ENCODE peak calls at places on chromosomes 7 and 10, in six cellular contexts. Z, G, A, F, D and O are unnamed samples.

GRCh38 chr7:1725199-1725701 is 55.2 kb downstream of the ELFN1 start:
- DNase-seq in Z (peak; percentile 23), G (no peak), A (peak; percentile 21), F (no peak), D (no peak), O (no peak)

GRCh38 chr10:132890301-132890700 is 52.1 kb downstream of the CFAP46 start:
- DNase-seq in Z (no peak), G (peak; percentile 1), A (no peak), F (no peak), D (no peak), O (no peak)

GRCh38 chr10:28429573-28430216 is 103.2 kb upstream of the WAC start:
- DNase-seq in Z (no peak), G (no peak), A (peak; percentile 5), F (no peak), D (no peak), O (peak; percentile 54)

GRCh38 chr10:16674147-16674703 is 143.0 kb downstream of the RSU1 start:
- DNase-seq in Z (no peak), G (no peak), A (no peak), F (no peak), D (no peak), O (no peak)

GRCh38 chr10:121927361-121927840 is 430 bp downstream of the ATE1 start:
- DNase-seq in Z (peak; percentile 64), G (peak; percentile 53), A (peak; percentile 50), F (no peak), D (peak; percentile 12), O (peak; percentile 66)

GRCh38 chr7:151131622-151132293 is 35.7 kb downstream of the GBX1 start:
- DNase-seq in Z (no peak), G (no peak), A (no peak), F (no peak), D (no peak), O (no peak)

GRCh38 chr7:2729043-2729892 is 41.3 kb downstream of the AMZ1 start:
- DNase-seq in Z (peak; percentile 18), G (peak; percentile 51), A (no peak), F (no peak), D (no peak), O (peak; percentile 57)

GRCh38 chr7:2326960-2327359 is 12.7 kb upstream of the SNX8 start:
- DNase-seq in Z (no peak), G (no peak), A (peak; percentile 16), F (no peak), D (no peak), O (no peak)

GRCh38 chr7:72435913-72436480 is 23.9 kb upstream of the CALN1 start:
- DNase-seq in Z (no peak), G (no peak), A (no peak), F (no peak), D (no peak), O (no peak)

GRCh38 chr10:109956454-109957091 is 33.3 kb upstream of the XPNPEP1 start:
- DNase-seq in Z (peak; percentile 47), G (no peak), A (peak; percentile 57), F (no peak), D (peak; percentile 42), O (peak; percentile 29)

GRCh38 chr10:111112333-111112732 is 35.5 kb downstream of the ADRA2A start:
- DNase-seq in Z (no peak), G (no peak), A (no peak), F (no peak), D (no peak), O (no peak)

GRCh38 chr10:87817291-87817872 is 644 bp downstream of the ATAD1 start:
- DNase-seq in Z (peak; percentile 30), G (no peak), A (no peak), F (no peak), D (peak; percentile 0), O (no peak)

GRCh38 chr10:48215983-48216505 is 58.5 kb downstream of the FRMPD2 start:
- DNase-seq in Z (peak; percentile 28), G (no peak), A (no peak), F (no peak), D (no peak), O (no peak)

GRCh38 chr10:46550076-46550790 is 6.2 kb downstream of the GPRIN2 start:
- DNase-seq in Z (no peak), G (no peak), A (no peak), F (no peak), D (no peak), O (peak; percentile 13)

GRCh38 chr10:46547881-46548780 is 8.3 kb downstream of the GPRIN2 start:
- DNase-seq in Z (no peak), G (no peak), A (no peak), F (no peak), D (no peak), O (peak; percentile 13)

GRCh38 chr10:46549171-46550075 is 7.0 kb downstream of the GPRIN2 start:
- DNase-seq in Z (no peak), G (no peak), A (no peak), F (no peak), D (no peak), O (peak; percentile 12)

GRCh38 chr10:46547331-46547880 is 9.1 kb downstream of the GPRIN2 start:
- DNase-seq in Z (no peak), G (no peak), A (no peak), F (no peak), D (no peak), O (peak; percentile 12)

GRCh38 chr10:46548781-46549090 is 7.7 kb downstream of the GPRIN2 start:
- DNase-seq in Z (no peak), G (no peak), A (no peak), F (no peak), D (no peak), O (no peak)
- H3K27me3 ChIP-seq in Z (peaks cover 30% of the 10 kb centered on the region), G (no peaks in the 10 kb centered on the region), A (no peaks in the 10 kb centered on the region), F (peaks cover 2% of the 10 kb centered on the region), D (no peaks in the 10 kb centered on the region), O (no peaks in the 10 kb centered on the region)

GRCh38 chr7:19744075-19744474 is 29.3 kb downstream of the TMEM196 start:
- DNase-seq in Z (no peak), G (no peak), A (no peak), F (no peak), D (no peak), O (no peak)

GRCh38 chr7:19752045-19752444 is 21.4 kb downstream of the TMEM196 start:
- DNase-seq in Z (no peak), G (no peak), A (peak; percentile 13), F (no peak), D (no peak), O (no peak)

GRCh38 chr7:19749658-19750057 is 23.8 kb downstream of the TMEM196 start:
- DNase-seq in Z (peak; percentile 59), G (no peak), A (peak; percentile 13), F (no peak), D (no peak), O (no peak)

GRCh38 chr7:19747740-19748339 is 25.6 kb downstream of the TMEM196 start:
- DNase-seq in Z (peak; percentile 44), G (no peak), A (peak; percentile 58), F (no peak), D (peak; percentile 1), O (no peak)
- H3K27me3 ChIP-seq in Z (no peaks in the 10 kb centered on the region), G (no peaks in the 10 kb centered on the region), A (no peaks in the 10 kb centered on the region), F (no peaks in the 10 kb centered on the region), D (no peaks in the 10 kb centered on the region), O (no peaks in the 10 kb centered on the region)

GRCh38 chr10:63396123-63396719 is 69.6 kb downstream of the JMJD1C start:
- DNase-seq in Z (no peak), G (no peak), A (peak; percentile 47), F (no peak), D (no peak), O (no peak)
- H3K27me3 ChIP-seq in Z (no peaks in the 10 kb centered on the region), G (no peaks in the 10 kb centered on the region), A (no peaks in the 10 kb centered on the region), F (no peaks in the 10 kb centered on the region), D (no peaks in the 10 kb centered on the region), O (no peaks in the 10 kb centered on the region)

DNA sequence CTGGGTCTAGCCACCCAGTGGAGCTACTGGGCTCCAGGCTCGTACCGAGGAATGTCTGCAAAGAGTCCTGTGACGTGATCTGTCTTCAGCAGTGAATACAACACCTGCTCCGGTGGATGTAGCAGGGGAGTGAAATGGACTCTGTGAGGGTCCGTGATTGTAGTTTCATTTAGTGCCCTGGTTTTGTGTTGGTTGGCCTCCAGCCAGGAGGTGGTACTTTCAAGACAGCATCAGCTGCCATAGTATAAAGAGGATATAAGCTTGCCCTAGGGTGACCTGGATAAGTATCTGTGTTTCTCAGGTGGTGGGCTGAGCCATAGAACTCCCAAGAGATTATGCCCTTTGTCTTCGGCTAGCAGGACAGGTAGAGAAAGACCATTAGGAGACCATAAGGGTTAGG is 24.6 kb upstream of the WNT2 start:
- DNase-seq in Z (no peak), G (no peak), A (no peak), F (no peak), D (no peak), O (no peak)
- H3K27me3 ChIP-seq in Z (peaks cover 3% of the 10 kb centered on the region), G (no peaks in the 10 kb centered on the region), A (no peaks in the 10 kb centered on the region), F (no peaks in the 10 kb centered on the region), D (no peaks in the 10 kb centered on the region), O (no peaks in the 10 kb centered on the region)

DNA sequence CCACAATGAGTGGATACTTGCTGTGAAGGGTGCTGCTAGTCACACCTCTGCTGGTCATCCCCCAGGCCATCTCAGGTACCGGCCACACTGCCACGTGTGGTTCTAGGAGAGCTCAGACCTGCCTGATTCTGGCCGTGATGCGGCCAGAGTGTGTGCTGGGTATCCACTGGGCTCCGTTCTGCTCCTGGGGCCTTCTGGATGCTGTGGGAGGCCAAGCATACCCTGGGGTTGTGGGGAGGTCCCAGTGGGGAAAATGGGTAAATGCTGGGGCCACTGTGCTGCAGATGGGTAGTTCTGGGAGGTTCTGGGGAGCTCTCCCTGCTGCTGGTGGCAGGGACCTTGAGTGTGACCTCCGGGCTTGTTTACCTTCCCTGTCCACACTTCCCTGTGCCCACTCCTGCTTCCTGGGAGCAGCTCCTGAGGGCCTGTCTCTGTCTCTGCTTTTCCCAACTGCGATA is 318.4 kb downstream of the GLRX3 start:
- DNase-seq in Z (no peak), G (no peak), A (no peak), F (no peak), D (no peak), O (peak; percentile 7)
- H3K27me3 ChIP-seq in Z (no peaks in the 10 kb centered on the region), G (no peaks in the 10 kb centered on the region), A (no peaks in the 10 kb centered on the region), F (no peaks in the 10 kb centered on the region), D (no peaks in the 10 kb centered on the region), O (no peaks in the 10 kb centered on the region)

GRCh38 chr10:101778151-101778780 is 2.4 kb upstream of the FGF8 start:
- DNase-seq in Z (no peak), G (no peak), A (no peak), F (no peak), D (no peak), O (no peak)
- H3K27me3 ChIP-seq in Z (peaks cover 27% of the 10 kb centered on the region), G (peaks cover 23% of the 10 kb centered on the region), A (peaks cover 28% of the 10 kb centered on the region), F (peaks cover 8% of the 10 kb centered on the region), D (peaks cover 33% of the 10 kb centered on the region), O (peaks cover 6% of the 10 kb centered on the region)

DNA sequence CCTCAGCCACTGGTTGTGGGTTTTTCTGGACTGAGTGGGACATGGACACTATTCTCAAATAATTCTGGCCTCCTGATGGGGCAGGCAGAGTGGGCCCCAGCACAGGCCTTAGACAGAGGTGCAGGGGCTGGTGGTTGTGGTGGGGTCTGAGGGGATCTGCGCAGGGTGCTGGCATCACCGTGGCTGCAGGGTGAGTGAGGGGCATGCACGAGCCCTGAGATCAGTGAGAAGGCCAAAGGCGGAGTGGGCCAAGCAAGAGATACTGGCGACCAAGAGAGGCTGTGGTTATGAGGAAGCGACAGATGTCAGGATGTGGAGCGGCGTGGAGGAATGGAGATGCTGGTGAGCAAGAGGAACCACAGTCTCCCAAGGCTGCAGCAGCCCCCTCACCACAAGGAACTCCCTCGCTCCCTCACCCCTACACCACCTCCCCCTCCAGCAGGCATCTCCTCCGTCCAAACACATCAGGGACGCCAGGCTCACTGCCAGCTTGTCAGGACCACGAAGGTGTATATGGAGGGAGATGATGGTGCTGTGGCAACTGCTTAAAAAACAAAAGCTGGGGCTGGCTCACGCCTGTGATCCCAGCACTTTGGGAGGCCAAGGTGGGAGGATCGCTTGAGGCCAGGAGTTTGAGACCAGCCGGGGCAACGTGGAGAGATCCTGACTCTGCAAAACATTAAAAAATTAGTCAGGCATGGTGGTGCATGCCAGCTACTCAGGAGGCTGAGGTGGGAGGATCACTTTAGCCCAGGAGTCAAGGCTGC is 9.6 kb downstream of the PRF1 start:
- DNase-seq in Z (no peak), G (no peak), A (no peak), F (no peak), D (no peak), O (no peak)
- H3K27me3 ChIP-seq in Z (no peaks in the 10 kb centered on the region), G (no peaks in the 10 kb centered on the region), A (no peaks in the 10 kb centered on the region), F (no peaks in the 10 kb centered on the region), D (peaks cover 8% of the 10 kb centered on the region), O (no peaks in the 10 kb centered on the region)